ENCODE peak calls at places on chromosomes 2 and 18, in eight cellular contexts. G, I, J, M, Z, L, V and S are unnamed samples.
A peak's percentile ranks its signal among the peaks of the same experiment; 100 is the strongest.

GRCh38 chr2:202642567-202642966 is 7.8 kb downstream of the FAM117B start:
- ATAC-seq in G (peak; percentile 4), Z (no peak), V (peak; percentile 22), M (no peak), J (no peak), I (no peak), L (no peak), S (peak; percentile 35)

GRCh38 chr2:174180165-174180724 is 68.1 kb downstream of the OLA1 start:
- ATAC-seq in Z (no peak), L (peak; percentile 97), V (no peak), J (no peak), I (no peak), M (no peak), G (no peak), S (no peak)

GRCh38 chr2:205636549-205636948 is 45.8 kb upstream of the NRP2 start:
- ATAC-seq in V (no peak), G (peak; percentile 79), J (no peak), Z (no peak), M (no peak), L (no peak), I (no peak), S (no peak)

GRCh38 chr2:236691799-236692167 is 122.2 kb downstream of the ACKR3 start:
- ATAC-seq in I (no peak), J (no peak), V (no peak), L (no peak), M (no peak), G (no peak), Z (no peak), S (no peak)

GRCh38 chr2:101722878-101723277 is 25.4 kb downstream of the MAP4K4 start:
- ATAC-seq in J (no peak), G (no peak), Z (no peak), I (no peak), V (no peak), M (no peak), L (no peak), S (no peak)

GRCh38 chr2:218536804-218537494 is 31.2 kb downstream of the USP37 start:
- ATAC-seq in G (no peak), L (no peak), I (no peak), M (no peak), J (no peak), Z (no peak), V (no peak), S (no peak)

GRCh38 chr2:30436859-30437435 is 10.1 kb upstream of the LCLAT1 start:
- ATAC-seq in L (no peak), Z (no peak), M (peak; percentile 46), I (no peak), J (peak; percentile 34), G (no peak), V (peak; percentile 74), S (peak; percentile 89)

GRCh38 chr2:60745761-60746160 is 10.3 kb upstream of the PAPOLG start:
- ATAC-seq in L (no peak), G (peak; percentile 86), V (peak; percentile 66), M (peak; percentile 18), Z (peak; percentile 76), J (no peak), I (no peak), S (peak; percentile 26)

GRCh38 chr2:75710577-75711253 is at the start of gene GCFC2:
- ATAC-seq in J (peak; percentile 99), Z (peak; percentile 91), L (peak; percentile 96), M (peak; percentile 99), V (peak; percentile 92), G (peak; percentile 94), I (peak; percentile 96), S (peak; percentile 91)

GRCh38 chr18:5895886-5896740 is 791 bp upstream of the TMEM200C start:
- ATAC-seq in L (no peak), M (peak; percentile 78), I (peak; percentile 64), J (peak; percentile 27), V (no peak), G (no peak), Z (peak; percentile 23), S (no peak)

GRCh38 chr2:172098650-172099471 is 3.8 kb downstream of the DLX2 start:
- ATAC-seq in G (peak; percentile 4), I (peak; percentile 24), Z (no peak), V (peak; percentile 25), L (peak; percentile 84), J (no peak), M (peak; percentile 66), S (peak; percentile 48)

GRCh38 chr2:56318147-56318546 is 134.4 kb downstream of the CCDC85A start:
- ATAC-seq in I (no peak), Z (no peak), V (no peak), M (no peak), J (no peak), L (no peak), G (no peak), S (no peak)

GRCh38 chr2:226970362-226970761 is 134.5 kb downstream of the RHBDD1 start:
- ATAC-seq in J (no peak), Z (no peak), V (no peak), L (no peak), G (peak; percentile 20), I (no peak), M (no peak), S (no peak)

GRCh38 chr18:41370740-41371623 is 584.1 kb upstream of the PIK3C3 start:
- ATAC-seq in G (no peak), Z (no peak), I (no peak), M (peak; percentile 89), V (no peak), J (no peak), L (no peak), S (no peak)

GRCh38 chr2:230957756-230958391 is 32.8 kb upstream of the GPR55 start:
- ATAC-seq in G (no peak), J (no peak), L (no peak), M (no peak), Z (no peak), V (no peak), I (no peak), S (peak; percentile 20)

GRCh38 chr2:88855620-88856408 is 164.3 kb downstream of the RPIA start:
- ATAC-seq in Z (peak; percentile 20), J (no peak), L (no peak), V (no peak), I (no peak), M (no peak), G (no peak), S (no peak)

GRCh38 chr2:160916300-160916699 is 243.9 kb upstream of the TANK start:
- ATAC-seq in J (no peak), L (no peak), V (no peak), I (no peak), M (no peak), G (no peak), Z (no peak), S (no peak)

GRCh38 chr2:177832611-177833133 is 239.9 kb downstream of the PDE11A start:
- ATAC-seq in M (no peak), G (no peak), L (no peak), V (no peak), I (no peak), J (no peak), Z (no peak), S (no peak)

GRCh38 chr2:102442967-102443828 is 20.2 kb downstream of the IL18RAP start:
- ATAC-seq in G (peak; percentile 83), I (no peak), L (peak; percentile 85), Z (peak; percentile 76), V (peak; percentile 79), M (peak; percentile 56), J (peak; percentile 56), S (peak; percentile 79)

GRCh38 chr2:62654423-62654791 is 51.1 kb upstream of the EHBP1 start:
- ATAC-seq in G (no peak), I (no peak), J (no peak), Z (no peak), M (no peak), V (no peak), L (no peak), S (no peak)

GRCh38 chr2:111957872-111958354 is 59.5 kb downstream of the MERTK start:
- ATAC-seq in J (peak; percentile 84), M (peak; percentile 80), L (peak; percentile 18), G (no peak), I (peak; percentile 84), V (no peak), Z (no peak), S (no peak)

GRCh38 chr18:44423826-44424225 is 256.9 kb upstream of the SETBP1 start:
- ATAC-seq in L (no peak), V (no peak), J (no peak), G (no peak), M (no peak), Z (no peak), I (no peak), S (no peak)

GRCh38 chr18:23740105-23740830 is 51.0 kb downstream of the LAMA3 start:
- ATAC-seq in G (no peak), L (no peak), V (no peak), J (peak; percentile 31), I (no peak), M (peak; percentile 82), Z (no peak), S (no peak)

GRCh38 chr18:61360440-61361383 is 27.5 kb downstream of the CDH20 start:
- ATAC-seq in V (no peak), G (no peak), Z (no peak), I (no peak), J (no peak), L (no peak), M (no peak), S (no peak)